ENCODE peak calls at places on chromosomes 4 and X, in five cellular contexts. F, W, T, R and A are unnamed samples.

GRCh38 chr4:54217642-54218486 is 11.2 kb upstream of the PDGFRA start:
- DNase-seq in R (peak), W (peak), T (peak), F (peak), A (peak)

GRCh38 chr4:142354794-142355416 is 491.2 kb downstream of the INPP4B start:
- DNase-seq in R (no peak), T (no peak), W (no peak), F (no peak), A (no peak)

GRCh38 chr4:173135241-173135847 is 33.3 kb upstream of the GALNT7 start:
- DNase-seq in R (no peak), F (no peak), T (no peak), W (no peak), A (no peak)

GRCh38 chr4:9927317-9928007 is 93.8 kb downstream of the SLC2A9 start:
- DNase-seq in W (no peak), F (no peak), T (no peak), R (no peak), A (no peak)

GRCh38 chrX:11944486-11944885 is 186.4 kb downstream of the MSL3 start:
- DNase-seq in W (no peak), F (peak), T (no peak), R (no peak), A (no peak)

GRCh38 chr4:2095236-2096072 is 36.3 kb downstream of the NAT8L start:
- DNase-seq in T (no peak), R (no peak), F (no peak), W (no peak), A (no peak)

GRCh38 chr4:98199247-98199646 is 56.0 kb upstream of the STPG2 start:
- DNase-seq in W (no peak), R (no peak), T (no peak), F (no peak), A (no peak)

GRCh38 chr4:159768011-159768410 is 665.1 kb downstream of the RAPGEF2 start:
- DNase-seq in T (no peak), F (no peak), W (no peak), R (no peak), A (no peak)

GRCh38 chrX:44343412-44343942 is at the start of gene EFHC2:
- DNase-seq in W (no peak), F (peak), T (peak), R (peak), A (peak)

GRCh38 chrX:63855896-63856295 is 70.9 kb upstream of the ARHGEF9 start:
- DNase-seq in T (no peak), F (no peak), W (no peak), R (no peak), A (no peak)

GRCh38 chrX:75596178-75596577 is 73.3 kb upstream of the ZDHHC15 start:
- DNase-seq in R (no peak), T (no peak), W (no peak), F (no peak), A (no peak)

GRCh38 chr4:15675363-15675762 is 6.3 kb upstream of the FAM200B start:
- DNase-seq in R (no peak), T (no peak), W (no peak), F (no peak), A (no peak)

GRCh38 chr4:171857302-171858005 is 44.2 kb downstream of the GALNTL6 start:
- DNase-seq in W (no peak), F (no peak), T (no peak), R (no peak), A (no peak)

GRCh38 chr4:73998040-73999011 is at the start of gene CXCL5:
- DNase-seq in R (peak), W (no peak), F (peak), T (no peak), A (no peak)

GRCh38 chr4:36394352-36394903 is 113.0 kb downstream of the DTHD1 start:
- DNase-seq in T (no peak), F (no peak), R (no peak), W (peak), A (no peak)

GRCh38 chrX:133440081-133440796 is 24.9 kb upstream of the GPC4 start:
- DNase-seq in F (no peak), T (no peak), W (no peak), R (no peak), A (no peak)

GRCh38 chrX:88425739-88426138 is 321.3 kb upstream of the CPXCR1 start:
- DNase-seq in F (no peak), R (no peak), T (no peak), W (peak), A (no peak)

GRCh38 chrX:40087574-40088298 is 10.0 kb downstream of the BCOR start:
- DNase-seq in T (no peak), W (no peak), R (no peak), F (no peak), A (no peak)

GRCh38 chr4:145047151-145047550 is 50.8 kb downstream of the ANAPC10 start:
- DNase-seq in W (no peak), T (no peak), F (no peak), R (no peak), A (no peak)

GRCh38 chr4:23855912-23856605 is 33.8 kb downstream of the PPARGC1A start:
- DNase-seq in W (peak), F (no peak), R (no peak), T (no peak), A (no peak)

GRCh38 chrX:132023117-132023895 is at the start of gene STK26:
- DNase-seq in F (peak), T (peak), W (peak), R (peak), A (peak)

GRCh38 chrX:39966186-39966585 is 131.6 kb downstream of the BCOR start:
- DNase-seq in R (no peak), T (no peak), F (no peak), W (no peak), A (no peak)

GRCh38 chrX:65688403-65688881 is 21.0 kb downstream of the MSN start:
- DNase-seq in W (no peak), R (no peak), F (no peak), T (no peak), A (no peak)

GRCh38 chr4:128660361-128660964 is 149.0 kb upstream of the JADE1 start:
- DNase-seq in T (no peak), F (no peak), W (no peak), R (no peak), A (no peak)

DNA sequence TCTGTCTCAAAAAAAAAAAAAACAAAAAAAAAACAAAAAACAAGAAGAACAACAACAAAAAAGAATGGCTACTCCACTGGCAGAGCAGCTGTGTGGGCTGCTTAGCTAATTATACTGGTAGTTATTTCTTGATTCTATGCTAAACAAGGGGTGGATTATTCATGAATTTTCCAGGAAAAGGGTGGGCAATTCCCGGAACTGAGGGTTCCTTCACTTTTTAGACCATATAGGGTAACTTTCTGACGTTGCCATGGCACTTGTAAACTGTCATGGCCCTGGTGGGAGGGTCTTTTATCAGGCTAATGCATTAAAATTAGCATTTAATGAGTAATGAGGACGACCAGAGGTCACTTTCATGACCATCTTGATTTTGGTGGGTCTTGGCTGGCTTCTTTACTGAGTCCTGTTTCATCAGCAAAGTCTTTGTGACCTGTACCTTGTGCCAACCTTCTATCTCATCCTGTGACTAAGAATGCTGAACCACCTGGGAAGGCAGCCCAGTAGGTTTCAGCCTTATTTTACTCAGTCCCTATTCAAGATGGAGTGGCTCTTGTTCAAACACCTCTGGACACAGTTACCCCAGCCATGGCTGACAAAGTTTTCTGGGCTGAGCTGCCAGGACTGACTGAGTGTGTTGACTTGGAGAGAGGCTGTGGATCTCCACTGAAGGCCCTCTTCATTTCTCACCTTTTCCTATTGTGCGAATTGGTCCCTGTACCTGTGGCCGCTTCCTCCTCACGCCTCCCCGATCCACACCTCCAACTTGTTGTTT is 1.3 kb upstream of the OCIAD2 start:
- DNase-seq in T (no peak), R (no peak), W (no peak), F (no peak), A (no peak)
- TF ChIP-seq EP300 in T (no peak), R (no peak), W (no peak), F (no peak), A (no peak)

DNA sequence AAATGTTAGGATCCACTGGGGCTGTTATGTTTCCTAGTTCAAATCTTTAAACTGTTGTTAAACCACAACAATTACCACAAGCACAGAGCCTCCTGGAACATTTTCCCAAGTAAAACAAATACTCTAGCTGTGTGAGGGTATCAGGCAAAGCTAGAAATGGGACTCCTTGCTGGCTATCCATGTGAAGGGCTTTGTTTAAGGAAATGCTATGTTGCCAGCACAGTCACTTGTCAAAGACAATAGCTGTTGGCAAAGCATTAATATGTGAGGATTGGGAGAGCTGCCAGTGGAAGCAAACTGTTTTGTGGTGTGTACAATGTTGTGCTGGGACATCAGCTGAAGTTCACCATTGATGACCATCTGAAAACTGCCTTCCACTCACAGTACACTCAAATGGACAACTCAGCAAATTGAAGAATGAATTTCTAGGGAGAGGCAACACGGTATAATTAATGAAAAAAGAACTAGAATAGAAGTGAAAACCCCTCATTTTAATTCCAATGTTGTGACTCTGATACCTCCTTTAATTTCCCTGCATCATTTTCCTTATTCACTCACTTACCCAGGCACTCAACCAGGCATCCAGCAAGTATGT is 100.8 kb downstream of the ANXA3 start:
- DNase-seq in F (no peak), T (no peak), W (no peak), R (no peak), A (no peak)
- H3K4me3 ChIP-seq in F (no peak), T (no peak), W (no peak), R (no peak), A (no peak)

GRCh38 chr4:140095694-140096482 is 58.1 kb downstream of the MAML3 start:
- DNase-seq in R (no peak), W (no peak), T (no peak), F (peak), A (no peak)
- TF ChIP-seq POLR2A in R (no peak), W (no peak), T (peak), F (peak), A (no peak)

GRCh38 chr4:162894387-162894786 is 272.3 kb downstream of the NAF1 start:
- DNase-seq in W (no peak), T (no peak), F (no peak), R (no peak), A (no peak)

GRCh38 chr4:162891788-162892707 is 274.6 kb downstream of the NAF1 start:
- DNase-seq in T (no peak), F (no peak), W (no peak), R (no peak), A (no peak)
- TF ChIP-seq EP300 in T (no peak), F (no peak), W (no peak), R (no peak), A (no peak)

GRCh38 chrX:69556094-69557011 is 52.2 kb downstream of the NALF2 start:
- DNase-seq in R (no peak), F (peak), W (peak), T (no peak), A (peak)
- H3K4me3 ChIP-seq in R (no peak), F (no peak), W (peak), T (no peak), A (no peak)